ENCODE peak calls at places on chromosomes 7 and 10, in eight cellular contexts. P, O, Q, L, I, E, M and X are unnamed samples.

GRCh38 chr7:94368371-94368791 is 26.3 kb upstream of the COL1A2 start:
- DNase-seq in P (no peak), O (no peak), Q (no peak), L (no peak), I (peak; percentile 83), E (no peak), M (no peak), X (no peak)

GRCh38 chr7:130840599-130840998 is 106.6 kb upstream of the KLF14 start:
- DNase-seq in P (no peak), O (no peak), Q (no peak), L (no peak), I (no peak), E (no peak), M (no peak), X (no peak)

GRCh38 chr7:140060243-140060630 is 2.5 kb downstream of the PARP12 start:
- DNase-seq in P (no peak), O (no peak), Q (no peak), L (no peak), I (no peak), E (no peak), M (no peak), X (no peak)

GRCh38 chr7:111025013-111025412 is 65.9 kb upstream of the LRRN3 start:
- DNase-seq in P (no peak), O (no peak), Q (no peak), L (no peak), I (no peak), E (no peak), M (no peak), X (peak; percentile 60)

GRCh38 chr10:1166828-1167275 is 110.7 kb downstream of the WDR37 start:
- DNase-seq in P (no peak), O (no peak), Q (no peak), L (no peak), I (no peak), E (no peak), M (no peak), X (no peak)

GRCh38 chr7:33536398-33536797 is 368.9 kb upstream of the BMPER start:
- DNase-seq in P (no peak), O (no peak), Q (no peak), L (no peak), I (no peak), E (no peak), M (no peak), X (no peak)

GRCh38 chr10:100713049-100713858 is 32.1 kb upstream of the PAX2 start:
- DNase-seq in P (no peak), O (no peak), Q (no peak), L (no peak), I (no peak), E (no peak), M (no peak), X (no peak)

GRCh38 chr7:106418094-106418493 is 133.3 kb upstream of the NAMPT start:
- DNase-seq in P (no peak), O (no peak), Q (no peak), L (no peak), I (no peak), E (no peak), M (no peak), X (no peak)

GRCh38 chr7:78323118-78323517 is 524.5 kb downstream of the PHTF2 start:
- DNase-seq in P (no peak), O (no peak), Q (no peak), L (no peak), I (no peak), E (no peak), M (no peak), X (no peak)

GRCh38 chr10:97633921-97634320 is 621 bp upstream of the MORN4 start:
- DNase-seq in P (no peak), O (no peak), Q (no peak), L (no peak), I (no peak), E (no peak), M (no peak), X (peak; percentile 11)